ENCODE peak calls at places on chromosomes 1 and 21, in seven cellular contexts. E, G, O, I, B, R and K are unnamed samples.

GRCh38 chr1:170410391-170411146 is 121.4 kb upstream of the GORAB start:
- DNase-seq in B (no peak), O (no peak), E (peak), I (no peak), G (no peak), R (peak), K (no peak)

GRCh38 chr1:209150114-209150513 is 433.4 kb upstream of the CAMK1G start:
- DNase-seq in I (peak), O (no peak), R (peak), E (peak), B (no peak), G (no peak), K (peak)

GRCh38 chr1:166974647-166975345 is 544 bp downstream of the ILDR2 start:
- DNase-seq in O (no peak), B (peak), R (no peak), G (peak), E (no peak), I (no peak), K (peak)

GRCh38 chr1:21312407-21312992 is 22.2 kb upstream of the ECE1 start:
- DNase-seq in R (no peak), B (no peak), O (no peak), I (no peak), G (no peak), E (no peak), K (no peak)

GRCh38 chr1:33137800-33138199 is 44.0 kb downstream of the TRIM62 start:
- DNase-seq in B (peak), R (no peak), I (no peak), O (no peak), E (no peak), G (peak), K (peak)

GRCh38 chr1:43822040-43822439 is 111.6 kb upstream of the ARTN start:
- DNase-seq in O (no peak), B (no peak), E (peak), I (peak), R (no peak), G (no peak), K (no peak)

GRCh38 chr1:109547412-109548320 is 749 bp upstream of the GNAI3 start:
- DNase-seq in I (no peak), B (no peak), G (no peak), R (no peak), O (no peak), E (peak), K (peak)

GRCh38 chr1:31413405-31414005 is 492 bp downstream of the SERINC2 start:
- DNase-seq in E (peak), I (no peak), R (no peak), B (no peak), G (no peak), O (no peak), K (peak)

GRCh38 chr1:87867631-87868030 is 539.0 kb downstream of the LMO4 start:
- DNase-seq in R (no peak), I (no peak), B (no peak), O (no peak), E (peak), G (no peak), K (no peak)

GRCh38 chr21:43893536-43894205 is 28.6 kb downstream of the AGPAT3 start:
- DNase-seq in O (no peak), G (no peak), R (no peak), I (no peak), E (no peak), B (no peak), K (no peak)

GRCh38 chr1:244347942-244348341 is 103.8 kb downstream of the ADSS2 start:
- DNase-seq in R (no peak), G (no peak), E (peak), O (no peak), I (no peak), B (no peak), K (no peak)